ENCODE peak calls at places on chromosomes 5 and 9, in ten cellular contexts. One of them, this sample, is unnamed. For H3K9me3, the result is how much of the 10 kb centered on the place peaks cover.

GRCh38 chr5:118371973-118372650 is 616.2 kb downstream of the DTWD2 start:
- DNase-seq in GM12878: no peak
- DNase-seq in IMR-90: no peak
- DNase-seq in CD8-positive, alpha-beta T cell: no peak
- DNase-seq in heart right ventricle: peak
- DNase-seq in MM.1S: no peak
- DNase-seq in OCI-LY7: no peak
- DNase-seq in tibial artery: no peak
- DNase-seq in astrocyte: no peak
- DNase-seq in A549: no peak
- DNase-seq in this sample: no peak

GRCh38 chr9:85716031-85716877 is 25.5 kb downstream of the AGTPBP1 start:
- DNase-seq in GM12878: peak
- DNase-seq in IMR-90: no peak
- DNase-seq in CD8-positive, alpha-beta T cell: no peak
- DNase-seq in heart right ventricle: no peak
- DNase-seq in MM.1S: no peak
- DNase-seq in OCI-LY7: peak
- DNase-seq in tibial artery: no peak
- DNase-seq in astrocyte: no peak
- DNase-seq in A549: no peak
- DNase-seq in this sample: no peak

GRCh38 chr9:76472925-76473324 is 13.9 kb downstream of the GCNT1 start:
- DNase-seq in GM12878: no peak
- DNase-seq in IMR-90: no peak
- DNase-seq in CD8-positive, alpha-beta T cell: no peak
- DNase-seq in heart right ventricle: no peak
- DNase-seq in MM.1S: no peak
- DNase-seq in OCI-LY7: peak
- DNase-seq in tibial artery: no peak
- DNase-seq in astrocyte: peak
- DNase-seq in A549: no peak
- DNase-seq in this sample: no peak

GRCh38 chr9:136546697-136547481 is 1.0 kb upstream of the NOTCH1 start:
- DNase-seq in GM12878: no peak
- DNase-seq in IMR-90: peak
- DNase-seq in CD8-positive, alpha-beta T cell: peak
- DNase-seq in heart right ventricle: no peak
- DNase-seq in MM.1S: peak
- DNase-seq in OCI-LY7: peak
- DNase-seq in tibial artery: peak
- DNase-seq in astrocyte: no peak
- DNase-seq in A549: no peak
- DNase-seq in this sample: no peak

GRCh38 chr9:133005957-133006356 is 24.8 kb upstream of the GTF3C5 start:
- DNase-seq in GM12878: no peak
- DNase-seq in IMR-90: no peak
- DNase-seq in CD8-positive, alpha-beta T cell: no peak
- DNase-seq in heart right ventricle: no peak
- DNase-seq in MM.1S: no peak
- DNase-seq in OCI-LY7: no peak
- DNase-seq in tibial artery: no peak
- DNase-seq in astrocyte: no peak
- DNase-seq in A549: no peak
- DNase-seq in this sample: no peak

GRCh38 chr5:27482663-27483062 is 444.3 kb upstream of the CDH9 start:
- DNase-seq in GM12878: no peak
- DNase-seq in IMR-90: no peak
- DNase-seq in CD8-positive, alpha-beta T cell: no peak
- DNase-seq in heart right ventricle: no peak
- DNase-seq in MM.1S: no peak
- DNase-seq in OCI-LY7: no peak
- DNase-seq in tibial artery: no peak
- DNase-seq in astrocyte: no peak
- DNase-seq in A549: no peak
- DNase-seq in this sample: no peak

GRCh38 chr5:95283761-95284511 is 958 bp downstream of the MCTP1 start:
- DNase-seq in GM12878: no peak
- DNase-seq in IMR-90: no peak
- DNase-seq in CD8-positive, alpha-beta T cell: no peak
- DNase-seq in heart right ventricle: no peak
- DNase-seq in MM.1S: peak
- DNase-seq in OCI-LY7: no peak
- DNase-seq in tibial artery: no peak
- DNase-seq in astrocyte: peak
- DNase-seq in A549: peak
- DNase-seq in this sample: no peak

GRCh38 chr9:134606951-134607733 is 34.5 kb upstream of the COL5A1 start:
- DNase-seq in GM12878: no peak
- DNase-seq in IMR-90: no peak
- DNase-seq in CD8-positive, alpha-beta T cell: no peak
- DNase-seq in heart right ventricle: peak
- DNase-seq in MM.1S: no peak
- DNase-seq in OCI-LY7: peak
- DNase-seq in tibial artery: no peak
- DNase-seq in astrocyte: peak
- DNase-seq in A549: no peak
- DNase-seq in this sample: peak

GRCh38 chr5:42908086-42908485 is 96.4 kb upstream of the SELENOP start:
- DNase-seq in GM12878: no peak
- DNase-seq in IMR-90: no peak
- DNase-seq in CD8-positive, alpha-beta T cell: no peak
- DNase-seq in heart right ventricle: no peak
- DNase-seq in MM.1S: no peak
- DNase-seq in OCI-LY7: no peak
- DNase-seq in tibial artery: no peak
- DNase-seq in astrocyte: no peak
- DNase-seq in A549: no peak
- DNase-seq in this sample: no peak

GRCh38 chr5:42915306-42915866 is 103.7 kb upstream of the SELENOP start:
- DNase-seq in GM12878: no peak
- DNase-seq in IMR-90: no peak
- DNase-seq in CD8-positive, alpha-beta T cell: no peak
- DNase-seq in heart right ventricle: no peak
- DNase-seq in MM.1S: no peak
- DNase-seq in OCI-LY7: no peak
- DNase-seq in tibial artery: no peak
- DNase-seq in astrocyte: no peak
- DNase-seq in A549: no peak
- DNase-seq in this sample: no peak

GRCh38 chr5:42908509-42909488 is 97.1 kb upstream of the SELENOP start:
- DNase-seq in GM12878: peak
- DNase-seq in IMR-90: peak
- DNase-seq in CD8-positive, alpha-beta T cell: peak
- DNase-seq in heart right ventricle: peak
- DNase-seq in MM.1S: peak
- DNase-seq in OCI-LY7: peak
- DNase-seq in tibial artery: peak
- DNase-seq in astrocyte: peak
- DNase-seq in A549: peak
- DNase-seq in this sample: no peak

DNA sequence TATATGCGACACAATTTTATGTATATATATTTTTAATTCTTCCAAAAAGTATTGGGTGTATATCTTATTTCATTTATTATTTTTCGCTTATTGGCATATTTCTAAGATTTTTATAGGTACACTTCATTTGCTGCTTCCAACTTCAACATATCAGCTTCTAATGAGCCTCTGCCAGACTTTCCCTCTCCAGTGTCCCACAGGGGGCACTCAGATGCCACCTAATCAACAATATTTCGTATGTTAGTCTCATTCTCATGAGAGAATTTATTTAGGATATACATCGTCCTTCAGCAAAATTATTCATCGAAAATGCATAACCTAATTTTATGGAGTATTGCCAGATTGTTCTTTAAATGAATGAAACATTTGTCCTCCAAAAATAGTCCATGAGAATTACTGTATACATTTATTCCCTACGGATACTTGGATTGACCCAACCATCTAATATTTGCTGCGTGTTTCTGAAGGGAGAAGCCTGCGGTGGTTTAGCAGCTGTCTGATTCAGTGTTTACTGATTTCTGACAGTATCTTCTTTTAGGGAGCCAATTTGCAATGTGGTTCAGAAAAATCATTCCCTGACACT is 100.6 kb upstream of the SELENOP start:
- DNase-seq in GM12878: no peak
- DNase-seq in IMR-90: peak
- DNase-seq in CD8-positive, alpha-beta T cell: peak
- DNase-seq in heart right ventricle: no peak
- DNase-seq in MM.1S: peak
- DNase-seq in OCI-LY7: peak
- DNase-seq in tibial artery: no peak
- DNase-seq in astrocyte: peak
- DNase-seq in A549: peak
- DNase-seq in this sample: no peak
- TF ChIP-seq CTCF in GM12878: peak
- TF ChIP-seq CTCF in IMR-90: peak
- TF ChIP-seq CTCF in CD8-positive, alpha-beta T cell: peak
- TF ChIP-seq CTCF in heart right ventricle: peak
- TF ChIP-seq CTCF in MM.1S: peak
- TF ChIP-seq CTCF in OCI-LY7: peak
- TF ChIP-seq CTCF in tibial artery: peak
- TF ChIP-seq CTCF in astrocyte: peak
- TF ChIP-seq CTCF in A549: peak
- TF ChIP-seq CTCF in this sample: peak

GRCh38 chr5:165805756-165806155 is 2300.3 kb downstream of the MAT2B start:
- DNase-seq in GM12878: no peak
- DNase-seq in IMR-90: no peak
- DNase-seq in CD8-positive, alpha-beta T cell: no peak
- DNase-seq in heart right ventricle: no peak
- DNase-seq in MM.1S: no peak
- DNase-seq in OCI-LY7: no peak
- DNase-seq in tibial artery: no peak
- DNase-seq in astrocyte: no peak
- DNase-seq in A549: no peak
- DNase-seq in this sample: no peak

GRCh38 chr5:165808358-165808757 is 2302.9 kb downstream of the MAT2B start:
- DNase-seq in GM12878: no peak
- DNase-seq in IMR-90: no peak
- DNase-seq in CD8-positive, alpha-beta T cell: no peak
- DNase-seq in heart right ventricle: no peak
- DNase-seq in MM.1S: no peak
- DNase-seq in OCI-LY7: no peak
- DNase-seq in tibial artery: no peak
- DNase-seq in astrocyte: no peak
- DNase-seq in A549: no peak
- DNase-seq in this sample: no peak

GRCh38 chr5:165809914-165810313 is 2304.5 kb downstream of the MAT2B start:
- DNase-seq in GM12878: no peak
- DNase-seq in IMR-90: no peak
- DNase-seq in CD8-positive, alpha-beta T cell: no peak
- DNase-seq in heart right ventricle: no peak
- DNase-seq in MM.1S: no peak
- DNase-seq in OCI-LY7: no peak
- DNase-seq in tibial artery: no peak
- DNase-seq in astrocyte: no peak
- DNase-seq in A549: no peak
- DNase-seq in this sample: no peak
- H3K9me3 ChIP-seq in GM12878: under half
- H3K9me3 ChIP-seq in IMR-90: under half
- H3K9me3 ChIP-seq in CD8-positive, alpha-beta T cell: under half
- H3K9me3 ChIP-seq in heart right ventricle: under half
- H3K9me3 ChIP-seq in MM.1S: under half
- H3K9me3 ChIP-seq in OCI-LY7: under half
- H3K9me3 ChIP-seq in tibial artery: under half
- H3K9me3 ChIP-seq in astrocyte: under half
- H3K9me3 ChIP-seq in A549: under half
- H3K9me3 ChIP-seq in this sample: under half

GRCh38 chr5:138448481-138449398 is 9.9 kb downstream of the REEP2 start:
- DNase-seq in GM12878: no peak
- DNase-seq in IMR-90: peak
- DNase-seq in CD8-positive, alpha-beta T cell: no peak
- DNase-seq in heart right ventricle: no peak
- DNase-seq in MM.1S: no peak
- DNase-seq in OCI-LY7: no peak
- DNase-seq in tibial artery: no peak
- DNase-seq in astrocyte: no peak
- DNase-seq in A549: no peak
- DNase-seq in this sample: peak

GRCh38 chr5:138450971-138451370 is 12.1 kb downstream of the REEP2 start:
- DNase-seq in GM12878: no peak
- DNase-seq in IMR-90: no peak
- DNase-seq in CD8-positive, alpha-beta T cell: no peak
- DNase-seq in heart right ventricle: no peak
- DNase-seq in MM.1S: no peak
- DNase-seq in OCI-LY7: no peak
- DNase-seq in tibial artery: no peak
- DNase-seq in astrocyte: no peak
- DNase-seq in A549: no peak
- DNase-seq in this sample: no peak

GRCh38 chr5:138452720-138453119 is 12.6 kb upstream of the EGR1 start:
- DNase-seq in GM12878: no peak
- DNase-seq in IMR-90: no peak
- DNase-seq in CD8-positive, alpha-beta T cell: no peak
- DNase-seq in heart right ventricle: no peak
- DNase-seq in MM.1S: no peak
- DNase-seq in OCI-LY7: no peak
- DNase-seq in tibial artery: no peak
- DNase-seq in astrocyte: no peak
- DNase-seq in A549: no peak
- DNase-seq in this sample: peak

GRCh38 chr5:138448070-138448469 is 9.2 kb downstream of the REEP2 start:
- DNase-seq in GM12878: no peak
- DNase-seq in IMR-90: no peak
- DNase-seq in CD8-positive, alpha-beta T cell: no peak
- DNase-seq in heart right ventricle: no peak
- DNase-seq in MM.1S: no peak
- DNase-seq in OCI-LY7: no peak
- DNase-seq in tibial artery: no peak
- DNase-seq in astrocyte: no peak
- DNase-seq in A549: no peak
- DNase-seq in this sample: peak

DNA sequence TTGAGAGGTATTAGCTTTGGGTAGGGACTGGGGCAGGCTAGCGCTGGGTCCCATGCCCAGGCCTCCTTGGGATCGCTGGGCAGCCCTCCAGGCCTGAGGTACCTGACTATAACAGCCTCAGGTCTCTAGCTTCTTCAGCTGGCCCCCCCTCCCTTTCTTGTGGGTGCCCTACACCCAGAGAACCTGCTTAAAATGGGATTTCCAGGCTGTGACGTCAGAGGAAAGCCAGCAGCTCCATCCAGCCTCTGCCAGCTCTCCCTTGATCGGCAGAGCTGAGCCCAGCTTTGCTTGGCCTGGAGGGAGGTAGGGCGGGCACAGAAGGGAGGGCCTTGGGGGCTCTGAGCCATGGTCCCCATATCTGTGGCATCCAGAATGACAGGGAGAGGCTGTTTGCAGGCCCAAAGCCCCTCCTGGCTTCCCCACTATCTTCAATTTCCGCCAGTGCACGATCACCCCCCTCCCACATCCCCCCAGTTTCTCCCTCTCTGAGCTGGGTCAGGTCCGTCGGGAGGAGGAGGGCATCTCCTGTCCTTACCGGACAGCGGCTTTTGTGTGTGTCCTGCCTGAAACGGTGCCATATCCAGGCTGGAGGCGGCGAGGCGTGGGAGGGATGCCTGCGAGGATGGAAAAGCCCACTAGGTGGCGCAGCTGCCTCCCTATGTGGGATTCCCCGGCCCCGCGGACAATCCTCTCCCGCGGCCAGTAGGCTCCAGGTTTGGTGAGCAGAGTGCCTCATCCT is 10.8 kb downstream of the REEP2 start:
- DNase-seq in GM12878: no peak
- DNase-seq in IMR-90: peak
- DNase-seq in CD8-positive, alpha-beta T cell: peak
- DNase-seq in heart right ventricle: peak
- DNase-seq in MM.1S: peak
- DNase-seq in OCI-LY7: peak
- DNase-seq in tibial artery: peak
- DNase-seq in astrocyte: peak
- DNase-seq in A549: peak
- DNase-seq in this sample: peak
- H3K27ac ChIP-seq in GM12878: no peak
- H3K27ac ChIP-seq in IMR-90: no peak
- H3K27ac ChIP-seq in CD8-positive, alpha-beta T cell: no peak
- H3K27ac ChIP-seq in heart right ventricle: no peak
- H3K27ac ChIP-seq in MM.1S: no peak
- H3K27ac ChIP-seq in OCI-LY7: no peak
- H3K27ac ChIP-seq in tibial artery: no peak
- H3K27ac ChIP-seq in astrocyte: no peak
- H3K27ac ChIP-seq in A549: peak
- H3K27ac ChIP-seq in this sample: no peak

DNA sequence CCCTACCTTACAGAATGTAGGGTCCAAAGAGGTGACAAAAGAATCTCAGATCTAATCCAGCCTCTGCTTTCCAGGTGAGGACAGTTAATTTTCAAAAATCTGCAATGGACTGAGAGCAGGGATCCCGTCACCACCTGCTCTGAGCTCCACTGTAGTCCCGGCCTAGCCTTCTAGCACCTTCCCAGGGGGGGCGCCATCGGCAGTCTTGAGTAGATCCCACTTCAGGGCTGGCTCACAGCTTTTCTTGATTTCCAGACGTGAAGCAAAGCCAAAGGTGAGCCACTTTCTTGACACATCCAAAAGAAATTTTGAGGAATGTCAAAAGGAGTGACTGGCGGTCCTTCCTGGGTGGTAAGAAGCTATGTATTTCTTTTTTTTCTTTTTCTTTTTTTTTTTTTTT is 114.1 kb downstream of the SYK start:
- DNase-seq in GM12878: no peak
- DNase-seq in IMR-90: peak
- DNase-seq in CD8-positive, alpha-beta T cell: no peak
- DNase-seq in heart right ventricle: no peak
- DNase-seq in MM.1S: peak
- DNase-seq in OCI-LY7: peak
- DNase-seq in tibial artery: no peak
- DNase-seq in astrocyte: no peak
- DNase-seq in A549: peak
- DNase-seq in this sample: no peak
- TF ChIP-seq CTCF in GM12878: peak
- TF ChIP-seq CTCF in IMR-90: peak
- TF ChIP-seq CTCF in CD8-positive, alpha-beta T cell: no peak
- TF ChIP-seq CTCF in heart right ventricle: no peak
- TF ChIP-seq CTCF in MM.1S: peak
- TF ChIP-seq CTCF in OCI-LY7: peak
- TF ChIP-seq CTCF in tibial artery: no peak
- TF ChIP-seq CTCF in astrocyte: peak
- TF ChIP-seq CTCF in A549: no peak
- TF ChIP-seq CTCF in this sample: no peak